ENCODE peak calls at places on chromosomes 12 and 14, in eight cellular contexts. Z is pancreas; K is Panc1; Y is lung; U is aorta; I is psoas muscle; M is HCT116; L is CD4-positive, CD25-positive, alpha-beta regulatory T cell. V is an unnamed sample. For H3K4me1, the result is how much of the 10 kb centered on the place peaks cover.

GRCh38 chr14:63134801-63135200 is 69.4 kb upstream of the RHOJ start:
- ATAC-seq in Z (no peak), L (no peak), Y (no peak), I (no peak), K (no peak), U (no peak), M (no peak), V (no peak)

GRCh38 chr12:58148405-58148804 is 207.0 kb downstream of the ATP23 start:
- ATAC-seq in M (peak), K (no peak), Y (no peak), U (no peak), I (peak), L (no peak), Z (peak), V (no peak)

GRCh38 chr12:121753844-121754264 is 39.6 kb downstream of the RHOF start:
- ATAC-seq in L (no peak), Y (peak), K (no peak), I (peak), U (peak), M (no peak), Z (peak), V (peak)

GRCh38 chr12:67057072-67057471 is 212.1 kb upstream of the CAND1 start:
- ATAC-seq in Z (no peak), L (no peak), K (no peak), U (no peak), I (no peak), M (no peak), Y (no peak), V (no peak)

GRCh38 chr12:98579347-98579746 is 14.1 kb upstream of the SLC25A3 start:
- ATAC-seq in K (no peak), U (no peak), Z (no peak), I (no peak), Y (no peak), L (no peak), M (peak), V (no peak)

GRCh38 chr12:117111386-117112267 is 12.4 kb upstream of the TESC start:
- ATAC-seq in Z (peak), I (no peak), Y (no peak), M (peak), U (no peak), L (no peak), K (peak), V (no peak)

GRCh38 chr12:57089259-57090245 is 638 bp downstream of the NAB2 start:
- ATAC-seq in M (no peak), L (no peak), Z (no peak), K (no peak), Y (no peak), U (peak), I (no peak), V (no peak)

GRCh38 chr14:61222388-61222787 is 58.8 kb downstream of the TMEM30B start:
- ATAC-seq in K (no peak), L (no peak), Z (no peak), I (no peak), U (no peak), M (no peak), Y (no peak), V (no peak)

GRCh38 chr12:31206038-31206670 is 119.8 kb downstream of the SINHCAF start:
- ATAC-seq in Y (no peak), I (no peak), L (no peak), K (no peak), U (no peak), Z (peak), M (peak), V (peak)

GRCh38 chr14:70856851-70857498 is 47.7 kb upstream of the MAP3K9 start:
- ATAC-seq in U (no peak), M (no peak), L (peak), K (no peak), I (no peak), Y (no peak), Z (no peak), V (no peak)

DNA sequence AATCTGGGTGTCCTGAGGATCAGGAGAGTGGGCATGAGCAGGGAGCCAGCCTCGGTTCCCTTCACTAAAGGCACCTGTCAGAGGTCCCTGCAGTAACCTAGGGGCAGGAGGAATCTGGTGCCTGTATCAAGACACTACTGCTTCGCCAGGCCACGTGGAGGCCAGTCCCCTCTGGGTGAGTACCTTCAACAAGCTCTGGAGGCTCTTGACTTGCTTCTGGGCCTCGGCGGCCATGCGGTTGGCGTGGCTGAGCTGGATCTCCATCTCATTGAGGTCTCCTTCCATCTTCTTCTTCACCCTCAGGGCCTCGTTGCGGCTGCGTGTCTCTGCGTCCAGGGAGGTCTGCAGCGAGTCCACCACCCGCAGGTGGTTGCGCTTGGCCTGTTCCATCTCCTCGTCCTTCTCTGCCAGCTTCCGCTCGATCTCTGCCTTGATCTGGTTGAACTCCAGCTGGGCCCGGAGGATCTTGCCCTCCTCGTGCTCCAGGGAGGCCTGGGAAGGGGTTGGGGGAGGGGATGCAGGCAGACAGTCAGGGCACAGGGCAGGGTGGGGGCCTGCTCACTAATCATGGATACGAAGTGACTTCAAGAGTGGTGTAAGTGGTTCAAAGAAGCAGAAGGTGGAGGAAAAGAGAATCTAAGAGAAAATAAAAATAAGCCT is 7.9 kb upstream of the MYH6 start:
- ATAC-seq in Y (no peak), M (no peak), I (no peak), L (no peak), U (no peak), Z (peak), K (no peak), V (no peak)
- H3K4me3 ChIP-seq in Y (no peak), M (no peak), I (no peak), L (no peak), U (no peak), Z (peak), K (no peak), V (no peak)

GRCh38 chr12:77058740-77059139 is 6.6 kb downstream of the E2F7 start:
- ATAC-seq in K (no peak), Z (no peak), Y (no peak), L (no peak), I (no peak), M (peak), U (no peak), V (no peak)
- H3K4me1 ChIP-seq in K (under half), Z (under half), Y (under half), L (under half), I (under half), M (under half), U (under half), V (under half)

GRCh38 chr12:52951126-52951525 is 2.2 kb downstream of the KRT18 start:
- ATAC-seq in L (no peak), K (no peak), Y (no peak), I (no peak), M (no peak), U (no peak), Z (no peak), V (no peak)
- H3K4me3 ChIP-seq in L (no peak), K (peak), Y (no peak), I (no peak), M (peak), U (no peak), Z (peak), V (no peak)

GRCh38 chr14:68962681-68963080 is 16.4 kb downstream of the ACTN1 start:
- ATAC-seq in L (no peak), K (no peak), U (no peak), I (no peak), Z (no peak), M (no peak), Y (no peak), V (no peak)

GRCh38 chr14:68966872-68967301 is 12.2 kb downstream of the ACTN1 start:
- ATAC-seq in Z (peak), I (no peak), L (no peak), K (no peak), M (no peak), U (peak), Y (no peak), V (peak)

GRCh38 chr14:68965261-68965761 is 13.8 kb downstream of the ACTN1 start:
- ATAC-seq in Y (no peak), L (no peak), U (no peak), I (no peak), Z (peak), M (peak), K (no peak), V (no peak)

GRCh38 chr14:68961781-68962584 is 17.1 kb downstream of the ACTN1 start:
- ATAC-seq in Y (no peak), K (peak), Z (no peak), U (peak), L (no peak), M (peak), I (no peak), V (peak)

GRCh38 chr14:68964300-68965093 is 14.6 kb downstream of the ACTN1 start:
- ATAC-seq in Z (no peak), K (no peak), L (no peak), U (no peak), Y (no peak), I (no peak), M (no peak), V (no peak)
- H3K4me1 ChIP-seq in Z (under half), K (half or more), L (under half), U (under half), Y (under half), I (under half), M (half or more), V (under half)

GRCh38 chr12:62434504-62435336 is 31.9 kb upstream of the MON2 start:
- ATAC-seq in Y (no peak), Z (peak), M (no peak), U (peak), I (no peak), L (no peak), K (peak), V (no peak)

GRCh38 chr12:62436164-62436503 is 30.5 kb upstream of the MON2 start:
- ATAC-seq in Y (no peak), M (no peak), L (no peak), Z (no peak), K (no peak), I (no peak), U (no peak), V (no peak)

GRCh38 chr12:62438098-62438692 is 28.4 kb upstream of the MON2 start:
- ATAC-seq in Z (peak), Y (no peak), M (peak), K (no peak), L (no peak), U (peak), I (no peak), V (peak)

DNA sequence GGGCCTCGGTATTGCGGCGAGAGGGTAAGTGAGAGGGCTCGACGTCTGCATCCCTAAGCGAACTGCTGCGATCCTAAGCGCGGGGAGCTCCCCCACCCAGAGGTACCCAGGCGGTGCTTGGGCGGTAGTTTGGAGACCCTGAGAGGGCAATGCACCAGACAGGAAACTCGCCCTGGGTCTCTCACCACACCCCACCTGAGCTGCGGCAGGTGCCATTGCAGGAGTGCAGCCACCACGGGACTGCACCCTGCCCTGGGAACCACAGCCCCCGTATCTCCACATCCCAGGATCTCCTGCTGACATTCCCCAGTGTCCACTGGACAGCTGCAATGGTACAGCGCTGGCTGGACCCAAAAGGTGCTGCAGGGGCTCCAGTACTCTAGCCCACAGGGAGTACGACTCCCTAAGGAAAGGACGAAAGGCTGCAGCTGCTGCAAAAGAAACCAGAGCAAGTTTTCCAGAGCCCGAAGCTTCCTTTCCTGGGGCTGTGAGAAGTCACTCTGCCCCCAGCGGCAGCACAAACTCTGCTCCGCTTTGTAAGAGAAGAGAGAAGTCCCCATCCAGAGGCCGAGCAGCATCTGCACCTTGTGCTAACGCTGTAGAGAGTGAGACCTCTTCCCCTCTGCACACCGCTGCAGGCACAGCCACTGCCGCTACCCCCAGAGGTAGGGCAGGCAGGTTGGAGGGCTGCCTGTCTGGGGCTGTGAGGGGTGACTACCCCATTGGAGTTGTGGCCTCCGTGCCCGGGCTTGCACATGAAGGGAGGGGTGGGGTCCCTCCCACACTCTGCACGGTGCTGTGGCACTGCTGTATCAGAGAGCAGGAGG is 31.1 kb upstream of the MON2 start:
- ATAC-seq in U (peak), I (peak), K (peak), Y (peak), L (peak), Z (peak), M (no peak), V (peak)
- H3K4me3 ChIP-seq in U (peak), I (peak), K (peak), Y (no peak), L (peak), Z (peak), M (no peak), V (peak)

GRCh38 chr12:47312794-47313426 is 233.2 kb upstream of the AMIGO2 start:
- ATAC-seq in I (no peak), K (no peak), L (no peak), U (no peak), Z (peak), M (no peak), Y (no peak), V (no peak)

GRCh38 chr12:47308672-47309071 is 228.9 kb upstream of the AMIGO2 start:
- ATAC-seq in K (no peak), I (no peak), L (no peak), Z (no peak), M (no peak), U (no peak), Y (no peak), V (no peak)

GRCh38 chr12:47311514-47311913 is 231.8 kb upstream of the AMIGO2 start:
- ATAC-seq in M (no peak), Z (no peak), I (no peak), K (no peak), Y (no peak), L (no peak), U (no peak), V (no peak)

GRCh38 chr12:47311011-47311410 is 231.3 kb upstream of the AMIGO2 start:
- ATAC-seq in Z (no peak), I (no peak), U (no peak), K (no peak), M (no peak), L (no peak), Y (no peak), V (no peak)

DNA sequence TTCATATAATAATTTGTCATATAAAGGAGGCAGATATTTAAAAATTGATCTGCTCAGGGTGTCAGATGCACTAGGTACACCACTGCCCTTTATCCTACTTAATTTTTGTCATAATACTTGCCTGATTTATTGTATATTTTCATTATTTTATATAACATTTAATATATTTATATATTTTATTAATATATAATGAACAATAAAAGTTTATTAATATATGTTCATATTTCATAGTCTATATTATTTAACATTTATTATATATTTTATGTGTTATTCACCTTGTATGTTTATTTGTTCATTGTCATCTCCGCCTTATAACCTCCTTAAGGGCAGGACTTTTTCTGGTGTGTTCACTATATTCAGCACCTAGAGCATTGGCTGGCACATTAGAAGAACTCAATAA is 232.4 kb upstream of the AMIGO2 start:
- ATAC-seq in M (no peak), K (no peak), I (no peak), U (no peak), L (no peak), Y (no peak), Z (no peak), V (no peak)
- H3K4me1 ChIP-seq in M (under half), K (under half), I (under half), U (under half), L (under half), Y (under half), Z (under half), V (under half)

DNA sequence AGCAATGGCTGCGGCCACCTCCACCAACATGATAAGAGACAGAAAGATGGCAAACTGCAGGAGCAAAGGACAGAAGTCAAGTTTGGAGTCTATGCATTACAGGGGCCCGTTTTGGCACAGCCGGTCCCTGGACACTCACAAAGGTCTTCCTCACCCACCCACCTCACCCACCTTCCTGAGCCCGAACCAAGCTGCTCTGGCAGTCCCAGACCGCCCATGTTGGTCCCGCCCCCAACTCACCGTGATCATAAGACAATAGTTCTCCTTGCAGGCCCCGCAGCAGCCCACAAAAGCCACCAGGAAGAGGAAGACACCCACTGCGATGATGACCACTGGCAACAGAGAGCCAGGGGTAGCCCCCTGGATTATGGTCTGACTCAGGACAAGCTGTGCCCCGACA is 1.9 kb downstream of the CD63 start:
- ATAC-seq in Z (no peak), Y (no peak), K (no peak), U (no peak), M (no peak), I (no peak), L (no peak), V (no peak)
- H3K4me3 ChIP-seq in Z (peak), Y (peak), K (peak), U (no peak), M (peak), I (peak), L (no peak), V (peak)